ENCODE peak calls at places on chromosomes 3 and 15, in four cellular contexts. T, Z, G and A are unnamed samples.

GRCh38 chr15:49490963-49491362 is 67.9 kb downstream of the FGF7 start:
- DNase-seq in T (no peak), Z (no peak), G (no peak), A (no peak)

GRCh38 chr3:128933213-128933921 is 53.9 kb downstream of the ACAD9 start:
- DNase-seq in T (peak), Z (no peak), G (no peak), A (no peak)

GRCh38 chr3:31446411-31446810 is 86.3 kb upstream of the STT3B start:
- DNase-seq in T (no peak), Z (no peak), G (no peak), A (no peak)

GRCh38 chr3:69558912-69559311 is 173.0 kb upstream of the FRMD4B start:
- DNase-seq in T (no peak), Z (no peak), G (no peak), A (no peak)

GRCh38 chr3:147943265-147943945 is 534.2 kb downstream of the ZIC1 start:
- DNase-seq in T (no peak), Z (no peak), G (peak), A (no peak)

GRCh38 chr15:67185621-67186225 is 68.7 kb downstream of the AAGAB start:
- DNase-seq in T (no peak), Z (no peak), G (peak), A (no peak)

GRCh38 chr15:27884726-27885125 is 214.4 kb downstream of the OCA2 start:
- DNase-seq in T (no peak), Z (no peak), G (no peak), A (no peak)

GRCh38 chr15:59222106-59222505 is 15.5 kb downstream of the LDHAL6B start:
- DNase-seq in T (no peak), Z (no peak), G (peak), A (no peak)

GRCh38 chr3:136929984-136930671 is 27.7 kb upstream of the IL20RB start:
- DNase-seq in T (peak), Z (no peak), G (no peak), A (peak)

GRCh38 chr3:126621627-126622345 is 33.1 kb downstream of the TXNRD3 start:
- DNase-seq in T (no peak), Z (no peak), G (peak), A (no peak)